ENCODE peak calls at places on chromosomes 1 and 21, in eight cellular contexts. One of them, this sample, is unnamed.

GRCh38 chr1:19204665-19205266 is 5.3 kb downstream of the UBR4 start:
- DNase-seq in effector CD4-positive, alpha-beta T cell: no peak
- DNase-seq in mucosa of gallbladder: no peak
- DNase-seq in caudate nucleus: no peak
- DNase-seq in mammary epithelial cell: no peak
- DNase-seq in M059J: peak
- DNase-seq in ascending aorta: no peak
- DNase-seq in NT2/D1: no peak
- DNase-seq in this sample: peak

GRCh38 chr1:234150892-234151291 is 222.4 kb upstream of the COA6 start:
- DNase-seq in effector CD4-positive, alpha-beta T cell: no peak
- DNase-seq in mucosa of gallbladder: no peak
- DNase-seq in caudate nucleus: no peak
- DNase-seq in mammary epithelial cell: no peak
- DNase-seq in M059J: no peak
- DNase-seq in ascending aorta: no peak
- DNase-seq in NT2/D1: no peak
- DNase-seq in this sample: no peak

GRCh38 chr1:68175621-68176398 is 56.5 kb downstream of the WLS start:
- DNase-seq in effector CD4-positive, alpha-beta T cell: no peak
- DNase-seq in mucosa of gallbladder: peak
- DNase-seq in caudate nucleus: no peak
- DNase-seq in mammary epithelial cell: peak
- DNase-seq in M059J: peak
- DNase-seq in ascending aorta: no peak
- DNase-seq in NT2/D1: no peak
- DNase-seq in this sample: peak

GRCh38 chr21:33378081-33378480 is 25.1 kb upstream of the IFNGR2 start:
- DNase-seq in effector CD4-positive, alpha-beta T cell: no peak
- DNase-seq in mucosa of gallbladder: no peak
- DNase-seq in caudate nucleus: no peak
- DNase-seq in mammary epithelial cell: no peak
- DNase-seq in M059J: no peak
- DNase-seq in ascending aorta: no peak
- DNase-seq in NT2/D1: no peak
- DNase-seq in this sample: no peak

GRCh38 chr1:157968951-157969350 is 24.5 kb upstream of the KIRREL1 start:
- DNase-seq in effector CD4-positive, alpha-beta T cell: no peak
- DNase-seq in mucosa of gallbladder: no peak
- DNase-seq in caudate nucleus: no peak
- DNase-seq in mammary epithelial cell: peak
- DNase-seq in M059J: peak
- DNase-seq in ascending aorta: no peak
- DNase-seq in NT2/D1: no peak
- DNase-seq in this sample: peak

GRCh38 chr1:27973771-27974452 is 14.1 kb downstream of the XKR8 start:
- DNase-seq in effector CD4-positive, alpha-beta T cell: no peak
- DNase-seq in mucosa of gallbladder: no peak
- DNase-seq in caudate nucleus: no peak
- DNase-seq in mammary epithelial cell: no peak
- DNase-seq in M059J: no peak
- DNase-seq in ascending aorta: no peak
- DNase-seq in NT2/D1: no peak
- DNase-seq in this sample: no peak

GRCh38 chr21:28763809-28764418 is 228.8 kb downstream of the LTN1 start:
- DNase-seq in effector CD4-positive, alpha-beta T cell: no peak
- DNase-seq in mucosa of gallbladder: no peak
- DNase-seq in caudate nucleus: no peak
- DNase-seq in mammary epithelial cell: no peak
- DNase-seq in M059J: no peak
- DNase-seq in ascending aorta: no peak
- DNase-seq in NT2/D1: no peak
- DNase-seq in this sample: no peak

GRCh38 chr1:2213576-2214505 is 14.3 kb upstream of the SKI start:
- DNase-seq in effector CD4-positive, alpha-beta T cell: no peak
- DNase-seq in mucosa of gallbladder: peak
- DNase-seq in caudate nucleus: peak
- DNase-seq in mammary epithelial cell: no peak
- DNase-seq in M059J: no peak
- DNase-seq in ascending aorta: no peak
- DNase-seq in NT2/D1: no peak
- DNase-seq in this sample: no peak

GRCh38 chr1:78286686-78287085 is 204.1 kb upstream of the PTGFR start:
- DNase-seq in effector CD4-positive, alpha-beta T cell: no peak
- DNase-seq in mucosa of gallbladder: no peak
- DNase-seq in caudate nucleus: no peak
- DNase-seq in mammary epithelial cell: peak
- DNase-seq in M059J: peak
- DNase-seq in ascending aorta: no peak
- DNase-seq in NT2/D1: no peak
- DNase-seq in this sample: no peak

GRCh38 chr1:232940262-232940661 is 10.1 kb upstream of the NTPCR start:
- DNase-seq in effector CD4-positive, alpha-beta T cell: no peak
- DNase-seq in mucosa of gallbladder: no peak
- DNase-seq in caudate nucleus: no peak
- DNase-seq in mammary epithelial cell: no peak
- DNase-seq in M059J: no peak
- DNase-seq in ascending aorta: no peak
- DNase-seq in NT2/D1: no peak
- DNase-seq in this sample: peak

GRCh38 chr1:245292141-245292540 is 137.4 kb downstream of the KIF26B start:
- DNase-seq in effector CD4-positive, alpha-beta T cell: no peak
- DNase-seq in mucosa of gallbladder: no peak
- DNase-seq in caudate nucleus: no peak
- DNase-seq in mammary epithelial cell: no peak
- DNase-seq in M059J: no peak
- DNase-seq in ascending aorta: no peak
- DNase-seq in NT2/D1: no peak
- DNase-seq in this sample: no peak

GRCh38 chr1:152182431-152182830 is 23.4 kb upstream of the RPTN start:
- DNase-seq in effector CD4-positive, alpha-beta T cell: no peak
- DNase-seq in mucosa of gallbladder: no peak
- DNase-seq in caudate nucleus: no peak
- DNase-seq in mammary epithelial cell: no peak
- DNase-seq in M059J: peak
- DNase-seq in ascending aorta: no peak
- DNase-seq in NT2/D1: peak
- DNase-seq in this sample: peak

GRCh38 chr1:29761159-29761928 is 525.0 kb downstream of the PTPRU start:
- DNase-seq in effector CD4-positive, alpha-beta T cell: no peak
- DNase-seq in mucosa of gallbladder: peak
- DNase-seq in caudate nucleus: no peak
- DNase-seq in mammary epithelial cell: no peak
- DNase-seq in M059J: no peak
- DNase-seq in ascending aorta: no peak
- DNase-seq in NT2/D1: no peak
- DNase-seq in this sample: no peak

GRCh38 chr1:113390871-113391642 is 742 bp downstream of the MAGI3 start:
- DNase-seq in effector CD4-positive, alpha-beta T cell: peak
- DNase-seq in mucosa of gallbladder: peak
- DNase-seq in caudate nucleus: no peak
- DNase-seq in mammary epithelial cell: peak
- DNase-seq in M059J: peak
- DNase-seq in ascending aorta: no peak
- DNase-seq in NT2/D1: no peak
- DNase-seq in this sample: peak

GRCh38 chr1:2486558-2486957 is 10.5 kb downstream of the PLCH2 start:
- DNase-seq in effector CD4-positive, alpha-beta T cell: no peak
- DNase-seq in mucosa of gallbladder: no peak
- DNase-seq in caudate nucleus: no peak
- DNase-seq in mammary epithelial cell: no peak
- DNase-seq in M059J: no peak
- DNase-seq in ascending aorta: no peak
- DNase-seq in NT2/D1: no peak
- DNase-seq in this sample: no peak

GRCh38 chr1:92833840-92834239 is 2.0 kb downstream of the RPL5 start:
- DNase-seq in effector CD4-positive, alpha-beta T cell: no peak
- DNase-seq in mucosa of gallbladder: no peak
- DNase-seq in caudate nucleus: no peak
- DNase-seq in mammary epithelial cell: no peak
- DNase-seq in M059J: no peak
- DNase-seq in ascending aorta: no peak
- DNase-seq in NT2/D1: no peak
- DNase-seq in this sample: no peak

GRCh38 chr1:85544689-85545203 is 35.8 kb upstream of the CCN1 start:
- DNase-seq in effector CD4-positive, alpha-beta T cell: no peak
- DNase-seq in mucosa of gallbladder: no peak
- DNase-seq in caudate nucleus: no peak
- DNase-seq in mammary epithelial cell: peak
- DNase-seq in M059J: peak
- DNase-seq in ascending aorta: no peak
- DNase-seq in NT2/D1: no peak
- DNase-seq in this sample: peak

GRCh38 chr1:168465942-168466702 is 77.7 kb downstream of the XCL2 start:
- DNase-seq in effector CD4-positive, alpha-beta T cell: no peak
- DNase-seq in mucosa of gallbladder: peak
- DNase-seq in caudate nucleus: no peak
- DNase-seq in mammary epithelial cell: peak
- DNase-seq in M059J: peak
- DNase-seq in ascending aorta: peak
- DNase-seq in NT2/D1: no peak
- DNase-seq in this sample: peak

GRCh38 chr1:225655509-225656258 is 2.8 kb upstream of the ENAH start:
- DNase-seq in effector CD4-positive, alpha-beta T cell: no peak
- DNase-seq in mucosa of gallbladder: peak
- DNase-seq in caudate nucleus: no peak
- DNase-seq in mammary epithelial cell: peak
- DNase-seq in M059J: peak
- DNase-seq in ascending aorta: no peak
- DNase-seq in NT2/D1: no peak
- DNase-seq in this sample: peak

GRCh38 chr1:95370671-95370992 is 136.6 kb downstream of the RWDD3 start:
- DNase-seq in effector CD4-positive, alpha-beta T cell: no peak
- DNase-seq in mucosa of gallbladder: no peak
- DNase-seq in caudate nucleus: no peak
- DNase-seq in mammary epithelial cell: no peak
- DNase-seq in M059J: no peak
- DNase-seq in ascending aorta: no peak
- DNase-seq in NT2/D1: no peak
- DNase-seq in this sample: no peak

GRCh38 chr1:44237721-44238457 is 24.6 kb downstream of the DMAP1 start:
- DNase-seq in effector CD4-positive, alpha-beta T cell: no peak
- DNase-seq in mucosa of gallbladder: no peak
- DNase-seq in caudate nucleus: peak
- DNase-seq in mammary epithelial cell: no peak
- DNase-seq in M059J: no peak
- DNase-seq in ascending aorta: no peak
- DNase-seq in NT2/D1: peak
- DNase-seq in this sample: no peak

GRCh38 chr1:201917362-201918033 is 28.8 kb downstream of the SHISA4 start:
- DNase-seq in effector CD4-positive, alpha-beta T cell: no peak
- DNase-seq in mucosa of gallbladder: peak
- DNase-seq in caudate nucleus: no peak
- DNase-seq in mammary epithelial cell: peak
- DNase-seq in M059J: peak
- DNase-seq in ascending aorta: no peak
- DNase-seq in NT2/D1: no peak
- DNase-seq in this sample: no peak

GRCh38 chr1:98965394-98965793 is 39.3 kb downstream of the PLPPR5 start:
- DNase-seq in effector CD4-positive, alpha-beta T cell: no peak
- DNase-seq in mucosa of gallbladder: no peak
- DNase-seq in caudate nucleus: no peak
- DNase-seq in mammary epithelial cell: peak
- DNase-seq in M059J: no peak
- DNase-seq in ascending aorta: no peak
- DNase-seq in NT2/D1: no peak
- DNase-seq in this sample: peak

GRCh38 chr1:70459502-70460225 is 48.6 kb downstream of the CTH start:
- DNase-seq in effector CD4-positive, alpha-beta T cell: no peak
- DNase-seq in mucosa of gallbladder: no peak
- DNase-seq in caudate nucleus: no peak
- DNase-seq in mammary epithelial cell: peak
- DNase-seq in M059J: peak
- DNase-seq in ascending aorta: no peak
- DNase-seq in NT2/D1: no peak
- DNase-seq in this sample: peak

GRCh38 chr1:54126271-54126815 is 26.5 kb downstream of the CDCP2 start:
- DNase-seq in effector CD4-positive, alpha-beta T cell: no peak
- DNase-seq in mucosa of gallbladder: no peak
- DNase-seq in caudate nucleus: no peak
- DNase-seq in mammary epithelial cell: no peak
- DNase-seq in M059J: no peak
- DNase-seq in ascending aorta: no peak
- DNase-seq in NT2/D1: no peak
- DNase-seq in this sample: no peak

GRCh38 chr1:220785166-220786056 is 1.3 kb upstream of the MTARC1 start:
- DNase-seq in effector CD4-positive, alpha-beta T cell: no peak
- DNase-seq in mucosa of gallbladder: no peak
- DNase-seq in caudate nucleus: no peak
- DNase-seq in mammary epithelial cell: no peak
- DNase-seq in M059J: no peak
- DNase-seq in ascending aorta: no peak
- DNase-seq in NT2/D1: no peak
- DNase-seq in this sample: no peak

GRCh38 chr1:226624526-226624925 is 76.0 kb downstream of the STUM start:
- DNase-seq in effector CD4-positive, alpha-beta T cell: no peak
- DNase-seq in mucosa of gallbladder: no peak
- DNase-seq in caudate nucleus: no peak
- DNase-seq in mammary epithelial cell: peak
- DNase-seq in M059J: peak
- DNase-seq in ascending aorta: no peak
- DNase-seq in NT2/D1: no peak
- DNase-seq in this sample: no peak

This sample was measured in kidney tubule cell.